ENCODE peak calls at places on chromosomes 12 and 14, in six cellular contexts. N is testis, V is A549, J is ascending aorta, L is cardiac muscle cell, E is suprapubic skin. B is an unnamed sample.

GRCh38 chr14:49106721-49107689 is 479.2 kb downstream of the RPS29 start:
- DNase-seq in E (no peak), J (no peak), V (no peak), L (no peak), N (no peak), B (no peak)

GRCh38 chr14:89185919-89186849 is 230.8 kb downstream of the FOXN3 start:
- DNase-seq in E (no peak), V (no peak), L (peak; percentile 43), J (no peak), N (no peak), B (no peak)

GRCh38 chr12:123983822-123984485 is 10.9 kb downstream of the ZNF664 start:
- DNase-seq in N (peak; percentile 61), L (peak; percentile 83), J (no peak), V (peak; percentile 51), E (no peak), B (peak; percentile 49)

GRCh38 chr12:754871-755562 is 2.6 kb downstream of the WNK1 start:
- DNase-seq in N (no peak), L (peak; percentile 66), J (no peak), E (no peak), V (peak; percentile 84), B (no peak)

GRCh38 chr14:100106260-100106659 is 41.0 kb downstream of the EVL start:
- DNase-seq in N (no peak), J (no peak), L (no peak), V (no peak), E (no peak), B (no peak)

GRCh38 chr12:19744760-19745218 is 305.5 kb downstream of the AEBP2 start:
- DNase-seq in J (no peak), V (no peak), E (no peak), L (peak; percentile 96), N (no peak), B (no peak)

GRCh38 chr14:99728231-99728920 is 44.3 kb downstream of the CYP46A1 start:
- DNase-seq in N (peak; percentile 9), V (no peak), L (no peak), E (peak; percentile 67), J (peak; percentile 47), B (no peak)

GRCh38 chr12:21677204-21677603 is 19.6 kb upstream of the LDHB start:
- DNase-seq in E (no peak), J (no peak), L (no peak), N (no peak), V (no peak), B (no peak)

GRCh38 chr12:112846619-112847018 is 55.1 kb downstream of the RPH3A start:
- DNase-seq in J (no peak), L (no peak), V (no peak), N (no peak), E (no peak), B (no peak)

GRCh38 chr12:65988596-65988995 is 142.0 kb downstream of the LLPH start:
- DNase-seq in V (no peak), L (no peak), J (no peak), E (no peak), N (no peak), B (no peak)

GRCh38 chr14:60721331-60722162 is 2.6 kb downstream of the SIX4 start:
- DNase-seq in E (peak; percentile 80), N (peak; percentile 38), J (peak; percentile 77), V (peak; percentile 16), L (peak; percentile 44), B (peak; percentile 38)

GRCh38 chr14:61662437-61663311 is 32.6 kb upstream of the HIF1A start:
- DNase-seq in J (no peak), E (no peak), V (peak; percentile 10), L (peak; percentile 80), N (no peak), B (peak; percentile 35)

GRCh38 chr12:44812062-44812461 is 64.1 kb downstream of the NELL2 start:
- DNase-seq in L (no peak), J (no peak), V (no peak), E (no peak), N (no peak), B (no peak)

GRCh38 chr12:125244338-125244737 is 179.1 kb downstream of the AACS start:
- DNase-seq in N (no peak), L (no peak), E (no peak), V (no peak), J (no peak), B (no peak)

GRCh38 chr14:87888136-87888999 is 104.6 kb downstream of the GALC start:
- DNase-seq in N (peak; percentile 77), E (no peak), L (no peak), V (peak; percentile 14), J (no peak), B (no peak)

GRCh38 chr14:66405158-66405557 is 81.0 kb upstream of the CCDC196 start:
- DNase-seq in J (no peak), V (no peak), E (no peak), L (peak; percentile 67), N (no peak), B (no peak)

GRCh38 chr14:103204852-103205540 is 81.7 kb downstream of the TNFAIP2 start:
- DNase-seq in L (no peak), E (no peak), V (no peak), N (no peak), J (no peak), B (no peak)

GRCh38 chr14:70721542-70721941 is 79.8 kb downstream of the TTC9 start:
- DNase-seq in E (no peak), V (no peak), J (no peak), L (no peak), N (peak; percentile 54), B (no peak)

GRCh38 chr12:131676544-131676943 is 34.3 kb upstream of the SFSWAP start:
- DNase-seq in J (no peak), L (no peak), V (no peak), E (no peak), N (no peak), B (no peak)

DNA sequence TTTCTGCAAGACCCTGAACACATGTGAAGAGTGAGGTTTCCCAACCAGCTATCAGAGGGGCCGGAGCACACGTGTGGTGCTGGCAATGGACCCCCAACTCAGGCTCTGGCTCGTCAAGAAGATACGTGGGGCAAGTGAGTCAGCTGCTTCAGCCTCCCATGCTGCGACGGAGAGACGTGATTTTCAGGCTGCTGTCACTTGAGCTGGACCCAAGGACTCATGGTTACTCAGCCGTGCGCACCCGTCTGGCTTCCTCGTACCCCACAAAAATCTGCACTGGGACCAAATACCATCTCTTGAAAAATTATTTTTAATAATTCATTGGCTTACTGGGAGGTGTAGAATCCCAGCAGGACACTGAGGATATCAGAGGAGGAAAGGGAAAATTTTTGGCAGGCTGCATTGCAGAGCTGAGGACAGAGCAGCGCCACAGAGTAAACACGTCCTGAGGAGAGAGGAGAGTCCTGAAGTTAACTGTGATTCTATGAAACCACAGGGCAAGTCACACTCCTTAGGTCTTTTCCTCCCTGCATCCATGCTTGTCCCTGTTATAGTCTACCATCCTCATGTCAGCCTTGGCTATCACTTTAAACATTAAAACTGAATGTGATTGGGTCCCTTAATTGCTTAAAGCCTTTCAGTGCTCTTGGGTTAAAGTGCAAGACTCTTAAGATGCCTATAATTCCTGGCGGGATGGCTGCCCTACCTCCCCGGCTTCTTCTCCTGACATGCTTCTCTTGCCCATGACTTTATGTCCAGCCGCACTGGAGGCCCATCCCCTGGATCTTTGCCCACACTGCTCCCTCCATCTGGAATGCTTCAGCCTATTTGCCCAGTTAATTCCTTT is 95.3 kb upstream of the SLC35F4 start:
- DNase-seq in E (no peak), V (no peak), N (peak; percentile 20), L (no peak), J (no peak), B (no peak)
- H3K27ac ChIP-seq in E (no peak overlapping the region), V (no peak overlapping the region), N (peak overlapping the region; percentile 81), L (no peak overlapping the region), J (peak overlapping the region; percentile 75), B (no peak overlapping the region)

GRCh38 chr12:57727758-57728395 is 10.7 kb downstream of the AGAP2 start:
- DNase-seq in J (peak; percentile 47), L (no peak), N (peak; percentile 37), E (no peak), V (no peak), B (no peak)

GRCh38 chr12:57725851-57726150 is 12.7 kb downstream of the AGAP2 start:
- DNase-seq in E (no peak), V (peak; percentile 43), N (no peak), L (no peak), J (no peak), B (no peak)

GRCh38 chr12:57726151-57726883 is 12.2 kb downstream of the AGAP2 start:
- DNase-seq in L (peak; percentile 87), N (peak; percentile 79), V (peak; percentile 97), J (peak; percentile 82), E (peak; percentile 92), B (peak; percentile 76)

GRCh38 chr12:57724936-57725740 is 13.4 kb downstream of the AGAP2 start:
- DNase-seq in N (no peak), E (no peak), L (no peak), J (no peak), V (no peak), B (no peak)

GRCh38 chr12:57726884-57727757 is 11.4 kb downstream of the AGAP2 start:
- DNase-seq in L (peak; percentile 64), V (no peak), E (no peak), N (peak; percentile 50), J (no peak), B (no peak)
- H3K4me3 ChIP-seq in L (peak overlapping the region; percentile 20), V (peak overlapping the region; percentile 96), E (peak overlapping the region; percentile 82), N (peak overlapping the region; percentile 49), J (peak overlapping the region; percentile 77), B (peak overlapping the region; percentile 73)

GRCh38 chr12:2963154-2963759 is 4.1 kb downstream of the TEAD4 start:
- DNase-seq in V (no peak), J (no peak), N (no peak), E (no peak), L (no peak), B (no peak)
- TF ChIP-seq CTCF in V (no peak), J (no peak), N (no peak), E (no peak), L (no peak), B (no peak)

DNA sequence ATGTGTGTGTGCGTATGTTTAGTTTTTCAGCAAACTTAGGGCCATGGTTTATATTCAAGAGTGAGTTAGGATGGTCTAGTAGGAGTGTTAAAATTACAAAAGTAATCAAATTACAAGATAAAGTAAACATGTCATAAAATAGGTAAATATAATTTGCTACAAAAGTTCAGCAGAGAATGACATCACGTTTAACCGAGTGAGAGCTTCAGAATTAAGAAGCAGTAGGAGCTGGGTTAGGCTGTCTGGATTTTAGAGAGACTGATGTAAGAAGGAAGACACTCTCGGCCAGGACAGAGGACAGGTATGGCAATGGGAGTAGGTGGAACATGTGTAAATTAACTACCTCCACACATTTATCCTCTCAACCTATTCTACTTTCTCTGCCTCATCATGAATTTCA is 11.6 kb upstream of the MGST1 start:
- DNase-seq in E (no peak), N (no peak), V (no peak), L (no peak), J (no peak), B (no peak)
- H3K27ac ChIP-seq in E (no peak overlapping the region), N (no peak overlapping the region), V (no peak overlapping the region), L (no peak overlapping the region), J (no peak overlapping the region), B (no peak overlapping the region)

DNA sequence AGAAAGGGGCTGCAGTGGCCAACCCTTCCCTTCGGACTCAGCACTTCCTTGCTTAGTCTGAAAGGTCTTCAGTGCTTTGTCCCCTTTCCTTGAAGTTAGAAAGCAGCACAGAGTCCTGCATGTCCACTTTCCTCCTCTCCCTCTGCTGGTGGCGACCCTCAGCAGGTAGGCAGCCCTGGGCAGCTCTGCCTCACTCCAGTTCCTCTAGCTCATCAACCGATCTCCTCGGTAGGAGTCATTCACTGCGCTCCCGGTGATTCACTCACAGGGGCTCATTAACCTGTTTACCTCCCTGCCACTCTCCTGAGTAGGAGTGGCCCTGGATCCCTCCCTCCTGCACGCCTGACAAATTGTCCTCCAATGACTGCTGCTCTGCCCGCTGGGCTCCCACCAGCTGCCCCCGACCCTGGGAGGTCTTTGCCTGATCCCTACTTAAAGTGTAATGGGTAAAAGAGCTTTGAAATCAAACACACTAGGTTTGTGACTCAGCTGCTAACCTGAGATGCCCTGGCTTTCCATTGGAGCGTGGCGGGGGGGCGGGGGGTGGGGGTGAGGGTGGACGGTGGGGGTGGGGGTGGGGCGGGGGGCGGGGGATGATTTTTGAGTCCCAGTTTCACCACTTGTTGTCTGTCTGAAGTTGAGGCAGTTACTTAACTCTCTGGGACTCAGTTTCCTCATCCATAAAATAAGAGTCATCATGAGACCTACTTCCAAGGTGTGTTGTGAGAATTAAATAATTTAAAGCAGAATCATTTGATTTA is 4.2 kb downstream of the SCNN1A start:
- DNase-seq in L (peak; percentile 56), N (no peak), E (no peak), V (peak; percentile 98), J (no peak), B (peak; percentile 79)
- H3K4me3 ChIP-seq in L (no peak overlapping the region), N (no peak overlapping the region), E (no peak overlapping the region), V (peak overlapping the region; percentile 5), J (no peak overlapping the region), B (no peak overlapping the region)

B was measured in lung.